ENCODE peak calls at places on chromosomes 7 and 10, in six cellular contexts. A, M, K, J, V and O are unnamed samples.

GRCh38 chr7:138980575-138981285 is 459 bp downstream of the KIAA1549 start:
- DNase-seq in A (no peak), M (no peak), K (peak; percentile 45), J (peak; percentile 1), V (no peak), O (no peak)

GRCh38 chr7:80053098-80053497 is 81.5 kb upstream of the GNAI1 start:
- DNase-seq in A (no peak), M (no peak), K (no peak), J (no peak), V (no peak), O (no peak)

GRCh38 chr10:66167816-66168215 is 758.0 kb upstream of the LRRTM3 start:
- DNase-seq in A (no peak), M (no peak), K (no peak), J (no peak), V (peak; percentile 81), O (peak; percentile 50)

GRCh38 chr7:39741942-39742623 is 118.7 kb downstream of the RALA start:
- DNase-seq in A (no peak), M (no peak), K (peak; percentile 50), J (peak; percentile 34), V (no peak), O (no peak)

GRCh38 chr7:919114-919442 is 35.4 kb downstream of the ADAP1 start:
- DNase-seq in A (no peak), M (peak; percentile 38), K (no peak), J (no peak), V (no peak), O (peak; percentile 12)

GRCh38 chr7:50857804-50858203 is 75.1 kb upstream of the GRB10 start:
- DNase-seq in A (no peak), M (no peak), K (no peak), J (no peak), V (no peak), O (no peak)

GRCh38 chr10:10271639-10272192 is 746.0 kb upstream of the CELF2 start:
- DNase-seq in A (no peak), M (no peak), K (no peak), J (no peak), V (no peak), O (no peak)

GRCh38 chr10:45294681-45295080 is 20.7 kb downstream of the OR13A1 start:
- DNase-seq in A (no peak), M (no peak), K (no peak), J (no peak), V (no peak), O (no peak)

GRCh38 chr7:42972703-42973500 is 40.7 kb downstream of the MRPL32 start:
- DNase-seq in A (no peak), M (no peak), K (no peak), J (no peak), V (peak; percentile 23), O (no peak)

GRCh38 chr10:126062132-126063032 is 166.0 kb downstream of the FANK1 start:
- DNase-seq in A (no peak), M (peak; percentile 84), K (no peak), J (no peak), V (peak; percentile 98), O (peak; percentile 87)

GRCh38 chr7:148587076-148587475 is 3.5 kb upstream of the C7orf33 start:
- DNase-seq in A (no peak), M (no peak), K (no peak), J (no peak), V (no peak), O (no peak)

GRCh38 chr7:153381275-153382119 is 621.9 kb downstream of the ACTR3B start:
- DNase-seq in A (no peak), M (no peak), K (peak; percentile 38), J (no peak), V (no peak), O (no peak)

GRCh38 chr10:123636598-123637325 is 29.4 kb upstream of the GPR26 start:
- DNase-seq in A (no peak), M (no peak), K (no peak), J (no peak), V (no peak), O (no peak)

GRCh38 chr10:2256241-2256640 is 518.9 kb upstream of the ADARB2 start:
- DNase-seq in A (no peak), M (no peak), K (no peak), J (no peak), V (no peak), O (no peak)

GRCh38 chr10:4397337-4397736 is 428.7 kb upstream of the AKR1E2 start:
- DNase-seq in A (no peak), M (no peak), K (no peak), J (no peak), V (no peak), O (no peak)

GRCh38 chr10:33952692-33953360 is 618.4 kb upstream of the NRP1 start:
- DNase-seq in A (no peak), M (no peak), K (no peak), J (no peak), V (peak; percentile 25), O (no peak)

GRCh38 chr10:92574545-92575377 is 868 bp upstream of the IDE start:
- DNase-seq in A (peak; percentile 51), M (no peak), K (no peak), J (peak; percentile 30), V (no peak), O (no peak)

GRCh38 chr7:22864855-22865606 is 42.4 kb upstream of the TOMM7 start:
- DNase-seq in A (no peak), M (no peak), K (no peak), J (no peak), V (no peak), O (no peak)

GRCh38 chr10:120503695-120504094 is 46.7 kb downstream of the PLPP4 start:
- DNase-seq in A (no peak), M (no peak), K (no peak), J (no peak), V (no peak), O (no peak)

GRCh38 chr7:149509774-149510173 is 12.2 kb upstream of the ZNF746 start:
- DNase-seq in A (no peak), M (no peak), K (no peak), J (no peak), V (no peak), O (no peak)

GRCh38 chr7:27165089-27165654 is at the start of gene HOXA9:
- DNase-seq in A (no peak), M (no peak), K (no peak), J (no peak), V (no peak), O (no peak)

GRCh38 chr10:13924020-13924725 is 337.4 kb downstream of the PRPF18 start:
- DNase-seq in A (no peak), M (no peak), K (no peak), J (no peak), V (peak; percentile 78), O (no peak)

GRCh38 chr10:51879238-51879637 is 179.8 kb upstream of the CSTF2T start:
- DNase-seq in A (no peak), M (no peak), K (no peak), J (no peak), V (peak; percentile 95), O (peak; percentile 20)

GRCh38 chr10:78964952-78965633 is 103.7 kb upstream of the ZMIZ1 start:
- DNase-seq in A (no peak), M (peak; percentile 87), K (peak; percentile 33), J (no peak), V (peak; percentile 82), O (peak; percentile 86)

GRCh38 chr10:86665868-86666267 is 2.4 kb upstream of the LDB3 start:
- DNase-seq in A (no peak), M (peak; percentile 91), K (no peak), J (no peak), V (no peak), O (no peak)

GRCh38 chr10:21100190-21100589 is 203.1 kb upstream of the NEBL start:
- DNase-seq in A (no peak), M (no peak), K (no peak), J (no peak), V (no peak), O (no peak)

GRCh38 chr10:124307531-124308350 is 111.0 kb downstream of the OAT start:
- DNase-seq in A (no peak), M (no peak), K (no peak), J (no peak), V (no peak), O (peak; percentile 12)

GRCh38 chr7:125530553-125530952 is 600.9 kb upstream of the POT1 start:
- DNase-seq in A (no peak), M (no peak), K (no peak), J (no peak), V (no peak), O (no peak)

GRCh38 chr7:68176974-68177373 is 1180.3 kb downstream of the TYW1 start:
- DNase-seq in A (peak; percentile 7), M (no peak), K (no peak), J (no peak), V (no peak), O (no peak)

GRCh38 chr10:26486985-26487850 is 49.1 kb downstream of the APBB1IP start:
- DNase-seq in A (no peak), M (no peak), K (no peak), J (peak; percentile 73), V (peak; percentile 97), O (no peak)

GRCh38 chr10:53325073-53325472 is 552.5 kb upstream of the MBL2 start:
- DNase-seq in A (no peak), M (no peak), K (no peak), J (no peak), V (peak; percentile 2), O (no peak)

GRCh38 chr7:137944168-137944567 is 57.7 kb downstream of the CREB3L2 start:
- DNase-seq in A (no peak), M (no peak), K (no peak), J (no peak), V (no peak), O (no peak)

GRCh38 chr7:34761627-34762026 is 103.6 kb downstream of the NPSR1 start:
- DNase-seq in A (no peak), M (no peak), K (no peak), J (no peak), V (no peak), O (no peak)

GRCh38 chr10:12823361-12823760 is 178.2 kb downstream of the CCDC3 start:
- DNase-seq in A (no peak), M (no peak), K (no peak), J (no peak), V (no peak), O (no peak)

GRCh38 chr7:44473295-44473694 is 17.2 kb downstream of the NUDCD3 start:
- DNase-seq in A (no peak), M (no peak), K (no peak), J (no peak), V (no peak), O (no peak)

GRCh38 chr10:35200487-35200886 is 73.8 kb downstream of the CREM start:
- DNase-seq in A (no peak), M (no peak), K (no peak), J (no peak), V (no peak), O (no peak)